ENCODE peak calls at places on chromosomes 12 and 14, in seven cellular contexts. T is T-helper 2 cell; G is fibroblast of pulmonary artery; E is NCI-H526; N is stimulated activated CD4-positive, alpha-beta T cell treated with anti-CD3 and anti-CD28 coated beads, Interleukin-2, amount 100 ng/mL, for 48 hours; Z is fibroblast of the aortic adventitia; B is 8988T. M is an unnamed sample.

GRCh38 chr14:104561661-104562495 is 17.7 kb upstream of the C14orf180 start:
- DNase-seq in T (no peak), G (no peak), E (peak), N (no peak), Z (no peak), B (no peak), M (no peak)

GRCh38 chr12:132147423-132148367 is 3.4 kb downstream of the NOC4L start:
- DNase-seq in T (no peak), G (no peak), E (no peak), N (no peak), Z (no peak), B (peak), M (no peak)

GRCh38 chr12:124617615-124618014 is 50.2 kb upstream of the NCOR2 start:
- DNase-seq in T (no peak), G (no peak), E (no peak), N (no peak), Z (no peak), B (no peak), M (no peak)

GRCh38 chr12:3802721-3803120 is 49.8 kb upstream of the CRACR2A start:
- DNase-seq in T (no peak), G (no peak), E (no peak), N (no peak), Z (no peak), B (no peak), M (no peak)

GRCh38 chr12:117489671-117490070 is 128.2 kb upstream of the NOS1 start:
- DNase-seq in T (no peak), G (no peak), E (no peak), N (no peak), Z (no peak), B (no peak), M (no peak)

GRCh38 chr12:23126794-23127193 is 501.8 kb downstream of the ETNK1 start:
- DNase-seq in T (no peak), G (no peak), E (no peak), N (no peak), Z (no peak), B (no peak), M (no peak)

GRCh38 chr14:103085106-103086091 is 1.4 kb downstream of the LBHD2 start:
- DNase-seq in T (no peak), G (no peak), E (no peak), N (no peak), Z (no peak), B (peak), M (no peak)

GRCh38 chr14:58428011-58428807 is 690 bp downstream of the KIAA0586 start:
- DNase-seq in T (no peak), G (peak), E (peak), N (no peak), Z (peak), B (no peak), M (no peak)

GRCh38 chr14:53391156-53391555 is 238.0 kb upstream of the DDHD1 start:
- DNase-seq in T (no peak), G (peak), E (no peak), N (no peak), Z (peak), B (no peak), M (no peak)

M was measured in stimulated activated naive B cell treated with anti-CD40 and anti-IgM and Interleukin-4, amounts not matched to agents 10 μg/mL and 1 μg/mL and 100 μg/mL, for 72 hours.